ENCODE peak calls at places on chromosome 15, in four cellular contexts. M, P, Z and Q are unnamed samples.
A peak's percentile ranks its signal among the peaks of the same experiment; 100 is the strongest.

GRCh38 chr15:63870403-63871209 is 36.9 kb upstream of the HERC1 start:
- DNase-seq in M (peak; percentile 90), P (no peak), Z (peak; percentile 89), Q (no peak)

GRCh38 chr15:28935316-28935715 is 49.5 kb downstream of the APBA2 start:
- DNase-seq in M (no peak), P (no peak), Z (no peak), Q (no peak)

GRCh38 chr15:44765036-44765435 is 28.7 kb downstream of the TRIM69 start:
- DNase-seq in M (no peak), P (no peak), Z (no peak), Q (no peak)

GRCh38 chr15:26521142-26521541 is 251.7 kb downstream of the GABRB3 start:
- DNase-seq in M (no peak), P (no peak), Z (no peak), Q (no peak)

GRCh38 chr15:47288794-47289193 is 428.5 kb upstream of the SEMA6D start:
- DNase-seq in M (no peak), P (no peak), Z (no peak), Q (no peak)

GRCh38 chr15:77630956-77631789 is 1.5 kb downstream of the LINGO1 start:
- DNase-seq in M (peak; percentile 77), P (no peak), Z (no peak), Q (no peak)

GRCh38 chr15:29071907-29072273 is 186.1 kb downstream of the APBA2 start:
- DNase-seq in M (no peak), P (no peak), Z (no peak), Q (no peak)

GRCh38 chr15:29070471-29071192 is 184.9 kb downstream of the APBA2 start:
- DNase-seq in M (no peak), P (no peak), Z (no peak), Q (no peak)

GRCh38 chr15:79339588-79340314 is 28.8 kb downstream of the TMED3 start:
- DNase-seq in M (peak; percentile 53), P (peak; percentile 29), Z (peak; percentile 68), Q (peak; percentile 22)

GRCh38 chr15:29534378-29534777 is 264.8 kb upstream of the NSMCE3 start:
- DNase-seq in M (no peak), P (no peak), Z (no peak), Q (no peak)

GRCh38 chr15:47609693-47610092 is 107.6 kb upstream of the SEMA6D start:
- DNase-seq in M (no peak), P (no peak), Z (no peak), Q (no peak)

GRCh38 chr15:66885281-66885915 is 180.0 kb upstream of the SMAD3 start:
- DNase-seq in M (no peak), P (no peak), Z (no peak), Q (no peak)

GRCh38 chr15:90079619-90080559 is 22.4 kb downstream of the IDH2 start:
- DNase-seq in M (no peak), P (no peak), Z (no peak), Q (no peak)

GRCh38 chr15:82530606-82531379 is 9.5 kb downstream of the RPS17 start:
- DNase-seq in M (peak; percentile 76), P (peak; percentile 73), Z (peak; percentile 77), Q (peak; percentile 75)

GRCh38 chr15:55555089-55555488 is 33.1 kb downstream of the PYGO1 start:
- DNase-seq in M (no peak), P (no peak), Z (no peak), Q (no peak)

GRCh38 chr15:79004336-79004735 is 59.5 kb upstream of the CTSH start:
- DNase-seq in M (no peak), P (peak; percentile 48), Z (peak; percentile 46), Q (no peak)

GRCh38 chr15:70284438-70285214 is 186.9 kb upstream of the TLE3 start:
- DNase-seq in M (no peak), P (no peak), Z (no peak), Q (no peak)

GRCh38 chr15:57319919-57320542 is 56.3 kb upstream of the CGNL1 start:
- DNase-seq in M (no peak), P (no peak), Z (no peak), Q (no peak)
- TF ChIP-seq EZH2phosphoT487 in M (no peak), P (no peak), Z (no peak), Q (no peak)

GRCh38 chr15:38320181-38320580 is 67.5 kb downstream of the SPRED1 start:
- DNase-seq in M (no peak), P (no peak), Z (no peak), Q (no peak)

GRCh38 chr15:38312190-38312589 is 59.6 kb downstream of the SPRED1 start:
- DNase-seq in M (no peak), P (no peak), Z (no peak), Q (no peak)

GRCh38 chr15:38316311-38316710 is 63.7 kb downstream of the SPRED1 start:
- DNase-seq in M (no peak), P (no peak), Z (no peak), Q (no peak)
- TF ChIP-seq EZH2phosphoT487 in M (no peak), P (no peak), Z (no peak), Q (no peak)

GRCh38 chr15:69093127-69093526 is 67.3 kb upstream of the GLCE start:
- DNase-seq in M (no peak), P (no peak), Z (no peak), Q (no peak)
- TF ChIP-seq EZH2phosphoT487 in M (no peak), P (no peak), Z (no peak), Q (no peak)

GRCh38 chr15:100824211-100824610 is 55.4 kb upstream of the ALDH1A3 start:
- DNase-seq in M (no peak), P (no peak), Z (no peak), Q (no peak)

GRCh38 chr15:100821327-100821726 is 58.3 kb upstream of the ALDH1A3 start:
- DNase-seq in M (no peak), P (no peak), Z (no peak), Q (no peak)

DNA sequence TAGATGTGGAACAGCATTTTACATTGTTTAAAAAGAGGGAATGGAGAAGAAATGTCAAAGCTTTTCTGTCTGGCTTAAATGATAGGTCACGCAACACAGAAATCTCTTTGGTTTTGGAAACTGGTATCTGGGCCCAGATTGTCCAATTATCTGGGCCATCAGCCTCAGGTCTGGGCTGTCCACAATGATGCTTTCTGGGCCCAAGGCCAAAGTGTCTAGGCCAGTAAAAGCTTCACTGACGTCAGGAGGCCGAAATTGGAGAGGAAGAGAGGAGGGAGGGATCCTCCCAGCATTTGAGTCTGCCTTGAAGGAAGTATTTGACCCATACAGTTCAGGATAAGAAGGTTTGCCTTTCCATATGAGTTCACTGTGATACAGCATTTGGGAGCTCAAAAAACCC is 60.7 kb upstream of the ALDH1A3 start:
- DNase-seq in M (no peak), P (no peak), Z (peak; percentile 21), Q (no peak)
- TF ChIP-seq EZH2phosphoT487 in M (no peak), P (no peak), Z (no peak), Q (no peak)